ENCODE peak calls at places on chromosomes 7 and 10, in five cellular contexts. M is psoas muscle, P is astrocyte of the spinal cord, B is RWPE1, I is spleen. Y is an unnamed sample.

GRCh38 chr7:18489624-18490023 is 5.9 kb upstream of the HDAC9 start:
- DNase-seq in M (no peak), I (no peak), B (no peak), P (no peak), Y (no peak)

GRCh38 chr7:144026203-144026883 is 22.4 kb upstream of the OR2A5 start:
- DNase-seq in P (no peak), I (no peak), B (no peak), M (no peak), Y (no peak)

GRCh38 chr7:130356760-130357611 is 12.4 kb downstream of the CPA5 start:
- DNase-seq in I (no peak), B (peak), P (peak), M (peak), Y (peak)

GRCh38 chr7:3493499-3493898 is 192.4 kb downstream of the SDK1 start:
- DNase-seq in P (peak), M (no peak), B (peak), I (no peak), Y (peak)

GRCh38 chr10:8404721-8405120 is 350.2 kb downstream of the GATA3 start:
- DNase-seq in B (no peak), P (peak), M (no peak), I (no peak), Y (no peak)

GRCh38 chr7:107506683-107507339 is 37.0 kb downstream of the GPR22 start:
- DNase-seq in I (no peak), M (peak), P (peak), B (peak), Y (peak)

GRCh38 chr10:76278811-76279460 is 847.5 kb downstream of the LRMDA start:
- DNase-seq in P (no peak), I (no peak), B (no peak), M (no peak), Y (no peak)

GRCh38 chr10:6185039-6185716 is 17.6 kb upstream of the PFKFB3 start:
- DNase-seq in I (peak), B (no peak), P (no peak), M (no peak), Y (no peak)

GRCh38 chr7:80018941-80019808 is 115.5 kb upstream of the GNAI1 start:
- DNase-seq in I (no peak), P (peak), B (peak), M (peak), Y (peak)

GRCh38 chr10:7932301-7933036 is 114.2 kb downstream of the TAF3 start:
- DNase-seq in M (no peak), B (no peak), I (no peak), P (no peak), Y (no peak)

GRCh38 chr10:54441286-54441685 is 359.7 kb downstream of the PCDH15 start:
- DNase-seq in P (no peak), B (no peak), I (no peak), M (no peak), Y (no peak)

GRCh38 chr10:76245951-76246495 is 814.6 kb downstream of the LRMDA start:
- DNase-seq in I (no peak), P (no peak), B (no peak), M (no peak), Y (peak)

GRCh38 chr10:50909334-50910014 is 24.0 kb upstream of the A1CF start:
- DNase-seq in B (no peak), I (no peak), P (no peak), M (no peak), Y (no peak)

GRCh38 chr7:152674860-152675760 is 831 bp downstream of the XRCC2 start:
- DNase-seq in I (no peak), B (peak), P (peak), M (no peak), Y (peak)

DNA sequence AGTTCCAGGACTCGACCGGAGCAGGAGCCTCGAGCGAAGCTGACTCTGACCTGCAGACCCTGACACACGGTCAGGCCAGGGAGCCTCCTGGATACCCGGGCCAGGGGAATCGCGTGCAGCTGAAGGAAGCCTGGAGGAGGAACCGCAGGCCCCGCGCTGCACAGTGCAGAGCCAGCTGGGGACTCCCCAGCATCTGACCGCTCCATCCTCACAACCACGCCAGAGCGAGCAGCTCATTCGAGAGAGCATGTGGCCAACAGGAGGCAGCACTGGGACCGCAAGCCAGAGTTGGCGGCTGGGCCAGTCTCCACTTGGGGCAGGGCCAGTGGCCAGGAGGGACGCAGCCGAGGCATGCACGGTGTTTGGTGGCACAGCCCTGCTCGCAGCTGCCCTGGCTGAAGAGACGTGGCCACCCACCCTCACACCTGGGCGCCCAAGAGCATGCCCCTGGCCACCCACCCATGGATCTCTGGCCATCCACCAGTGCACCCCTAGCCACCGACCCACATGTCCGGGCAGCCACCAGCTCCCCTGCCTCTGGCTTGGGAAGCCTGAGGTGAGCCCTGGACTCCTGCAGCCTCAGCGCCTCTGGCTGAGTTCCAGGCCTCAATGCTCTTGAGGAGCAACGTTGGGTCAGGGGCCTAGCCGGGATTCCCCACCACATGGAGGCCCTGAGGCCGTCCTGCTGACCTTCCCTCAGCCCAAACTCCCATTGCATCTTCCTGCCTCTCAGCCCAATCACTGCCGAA is 213.9 kb downstream of the ELFN1 start:
- DNase-seq in P (no peak), M (no peak), I (no peak), B (no peak), Y (no peak)
- TF ChIP-seq CTCF in P (peak), M (no peak), I (no peak), B (no peak), Y (no peak)

GRCh38 chr10:122663516-122664130 is 36.0 kb downstream of the C10orf120 start:
- DNase-seq in I (no peak), B (no peak), M (no peak), P (no peak), Y (no peak)
- TF ChIP-seq CTCF in I (no peak), B (no peak), M (no peak), P (no peak), Y (no peak)

DNA sequence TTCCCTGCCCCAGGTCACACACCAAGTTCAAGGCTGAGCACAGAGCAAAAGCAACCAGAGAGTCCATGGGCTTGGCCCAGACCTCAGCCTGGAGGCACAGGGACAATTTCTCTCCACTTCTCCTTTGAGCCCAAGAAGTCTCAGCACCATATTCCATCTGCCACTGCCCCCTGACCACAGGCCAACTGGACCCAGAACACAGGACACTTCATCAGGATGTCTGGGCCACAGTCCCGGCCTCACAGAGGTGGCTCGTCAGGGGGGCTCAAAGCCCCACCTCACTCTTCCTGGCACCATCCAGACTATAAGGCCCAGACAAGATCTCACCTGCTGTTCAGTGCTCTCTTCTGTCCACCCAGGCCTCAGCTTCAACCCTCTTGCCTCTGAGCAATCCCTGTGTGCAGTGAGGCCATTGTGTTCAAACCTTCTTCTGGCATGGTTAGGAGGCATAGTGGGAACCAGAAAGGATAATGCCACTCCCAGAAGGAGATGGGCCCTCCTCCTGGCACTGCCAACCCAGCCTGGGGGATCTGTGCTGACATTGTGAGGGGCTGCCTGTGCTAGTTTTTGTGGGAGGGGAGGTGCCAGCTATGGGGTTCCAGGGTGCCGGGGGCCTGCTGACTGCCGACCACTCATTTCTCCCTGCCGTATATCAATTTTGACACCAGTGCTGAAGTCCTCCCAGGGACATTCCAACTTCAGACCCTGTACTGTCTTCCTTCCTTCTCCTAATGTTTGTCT is 49.7 kb upstream of the ANTXRL start:
- DNase-seq in M (no peak), B (no peak), I (peak), P (no peak), Y (no peak)
- TF ChIP-seq CTCF in M (no peak), B (no peak), I (no peak), P (no peak), Y (no peak)

GRCh38 chr7:115734643-115735042 is 295.9 kb downstream of the TFEC start:
- DNase-seq in P (no peak), B (no peak), I (no peak), M (no peak), Y (no peak)
- TF ChIP-seq CTCF in P (no peak), B (no peak), I (no peak), M (no peak), Y (no peak)

Y was measured in epithelial cell of esophagus.